ENCODE peak calls at places on chromosomes 7 and 10, in nine cellular contexts. O is neural progenitor cell; B is NCI-H1092; J is NCI-H1930; L is NCI-H524; Q is foreskin melanocyte; Z is Caki2; N is activated CD4-positive, CD25-positive, alpha-beta regulatory T cell; V is A673. G is an unnamed sample.

GRCh38 chr7:106896268-106896667 is 31.2 kb downstream of the PIK3CG start:
- DNase-seq in O (no peak), B (no peak), J (no peak), L (no peak), Q (no peak), Z (no peak), N (no peak), V (peak), G (no peak)

GRCh38 chr7:5838771-5839170 is 41.8 kb upstream of the OCM start:
- DNase-seq in O (no peak), B (no peak), J (no peak), L (no peak), Q (no peak), Z (no peak), N (no peak), V (no peak), G (no peak)

GRCh38 chr10:94546616-94547175 is 1.1 kb downstream of the HELLS start:
- DNase-seq in O (no peak), B (no peak), J (no peak), L (no peak), Q (no peak), Z (peak), N (no peak), V (peak), G (no peak)

GRCh38 chr10:61835069-61835908 is 66.2 kb upstream of the ARID5B start:
- DNase-seq in O (peak), B (no peak), J (no peak), L (peak), Q (peak), Z (peak), N (no peak), V (peak), G (no peak)

GRCh38 chr10:74921744-74922143 is 95.3 kb downstream of the KAT6B start:
- DNase-seq in O (peak), B (no peak), J (no peak), L (peak), Q (no peak), Z (peak), N (no peak), V (peak), G (no peak)

GRCh38 chr10:7813481-7813880 is 4.8 kb upstream of the TAF3 start:
- DNase-seq in O (no peak), B (no peak), J (no peak), L (no peak), Q (no peak), Z (no peak), N (no peak), V (no peak), G (no peak)

GRCh38 chr10:13716161-13717071 is 129.7 kb downstream of the PRPF18 start:
- DNase-seq in O (no peak), B (no peak), J (no peak), L (no peak), Q (peak), Z (no peak), N (no peak), V (no peak), G (no peak)

GRCh38 chr7:157693071-157693520 is 356.3 kb downstream of the DNAJB6 start:
- DNase-seq in O (peak), B (peak), J (no peak), L (peak), Q (no peak), Z (no peak), N (no peak), V (no peak), G (no peak)

GRCh38 chr10:132062641-132063390 is 2.9 kb upstream of the JAKMIP3 start:
- DNase-seq in O (no peak), B (no peak), J (no peak), L (peak), Q (no peak), Z (no peak), N (no peak), V (no peak), G (no peak)

GRCh38 chr7:23115991-23116390 is 10.4 kb downstream of the KLHL7 start:
- DNase-seq in O (peak), B (no peak), J (no peak), L (no peak), Q (no peak), Z (no peak), N (no peak), V (peak), G (no peak)

GRCh38 chr7:83457022-83457892 is 191.7 kb downstream of the SEMA3E start:
- DNase-seq in O (no peak), B (no peak), J (no peak), L (no peak), Q (no peak), Z (no peak), N (no peak), V (peak), G (no peak)

GRCh38 chr10:74586088-74586585 is 240.3 kb upstream of the KAT6B start:
- DNase-seq in O (no peak), B (no peak), J (no peak), L (no peak), Q (no peak), Z (peak), N (no peak), V (peak), G (peak)

GRCh38 chr7:17506090-17506489 is 207.6 kb downstream of the AHR start:
- DNase-seq in O (no peak), B (no peak), J (no peak), L (no peak), Q (no peak), Z (peak), N (no peak), V (no peak), G (no peak)

GRCh38 chr10:52229271-52229931 is 84.7 kb upstream of the DKK1 start:
- DNase-seq in O (no peak), B (no peak), J (no peak), L (no peak), Q (no peak), Z (no peak), N (no peak), V (no peak), G (no peak)

GRCh38 chr7:103660455-103661371 is 214.7 kb upstream of the SLC26A5 start:
- DNase-seq in O (no peak), B (no peak), J (no peak), L (peak), Q (peak), Z (peak), N (no peak), V (peak), G (no peak)

GRCh38 chr10:25651534-25651933 is 282.5 kb upstream of the MYO3A start:
- DNase-seq in O (no peak), B (no peak), J (no peak), L (no peak), Q (no peak), Z (no peak), N (no peak), V (no peak), G (no peak)

GRCh38 chr10:75040576-75040975 is 70.9 kb upstream of the SAMD8 start:
- DNase-seq in O (no peak), B (no peak), J (no peak), L (peak), Q (no peak), Z (no peak), N (no peak), V (no peak), G (no peak)

GRCh38 chr10:112456533-112456932 is 9.5 kb downstream of the VTI1A start:
- DNase-seq in O (no peak), B (no peak), J (no peak), L (no peak), Q (no peak), Z (no peak), N (no peak), V (no peak), G (no peak)

GRCh38 chr10:21464134-21464533 is 61.3 kb downstream of the SKIDA1 start:
- DNase-seq in O (no peak), B (no peak), J (no peak), L (no peak), Q (no peak), Z (no peak), N (no peak), V (no peak), G (no peak)

GRCh38 chr7:1579481-1580421 is 9.9 kb upstream of the PSMG3 start:
- DNase-seq in O (peak), B (peak), J (peak), L (peak), Q (peak), Z (peak), N (peak), V (peak), G (peak)

GRCh38 chr10:68625316-68625921 is 65.3 kb downstream of the TET1 start:
- DNase-seq in O (no peak), B (no peak), J (no peak), L (no peak), Q (no peak), Z (no peak), N (no peak), V (no peak), G (no peak)

GRCh38 chr7:116571552-116571951 is 46.7 kb downstream of the CAV1 start:
- DNase-seq in O (no peak), B (no peak), J (no peak), L (no peak), Q (no peak), Z (no peak), N (no peak), V (no peak), G (no peak)

GRCh38 chr10:131244836-131245235 is 66.7 kb downstream of the TCERG1L start:
- DNase-seq in O (no peak), B (no peak), J (no peak), L (no peak), Q (no peak), Z (no peak), N (no peak), V (no peak), G (no peak)

GRCh38 chr7:106599343-106599698 is 61.6 kb downstream of the CCDC71L start:
- DNase-seq in O (no peak), B (peak), J (peak), L (no peak), Q (no peak), Z (no peak), N (no peak), V (no peak), G (no peak)

GRCh38 chr7:30931161-30931926 is 19.7 kb downstream of the AQP1 start:
- DNase-seq in O (no peak), B (no peak), J (no peak), L (no peak), Q (no peak), Z (no peak), N (no peak), V (no peak), G (no peak)

GRCh38 chr10:15280974-15281373 is 90.1 kb downstream of the FAM171A1 start:
- DNase-seq in O (no peak), B (no peak), J (no peak), L (no peak), Q (no peak), Z (no peak), N (no peak), V (no peak), G (no peak)

GRCh38 chr10:60267802-60268201 is 121.9 kb downstream of the ANK3 start:
- DNase-seq in O (no peak), B (no peak), J (no peak), L (no peak), Q (no peak), Z (no peak), N (no peak), V (no peak), G (no peak)

GRCh38 chr7:158239290-158239981 is 348.2 kb downstream of the PTPRN2 start:
- DNase-seq in O (no peak), B (peak), J (no peak), L (no peak), Q (no peak), Z (no peak), N (no peak), V (no peak), G (no peak)

GRCh38 chr10:78742406-78742729 is 326.4 kb upstream of the ZMIZ1 start:
- DNase-seq in O (no peak), B (no peak), J (no peak), L (no peak), Q (no peak), Z (no peak), N (no peak), V (no peak), G (no peak)

GRCh38 chr7:149147072-149147729 is at the start of gene ZNF398:
- DNase-seq in O (peak), B (peak), J (peak), L (peak), Q (peak), Z (peak), N (peak), V (peak), G (peak)

GRCh38 chr10:125797999-125798662 is 22.5 kb upstream of the MMP21 start:
- DNase-seq in O (no peak), B (no peak), J (no peak), L (no peak), Q (no peak), Z (no peak), N (no peak), V (no peak), G (no peak)

GRCh38 chr10:5502903-5503835 is 3.8 kb upstream of the CALML5 start:
- DNase-seq in O (no peak), B (no peak), J (no peak), L (no peak), Q (no peak), Z (no peak), N (no peak), V (no peak), G (no peak)

GRCh38 chr10:127406018-127406550 is 143.0 kb upstream of the NPS start:
- DNase-seq in O (no peak), B (no peak), J (no peak), L (no peak), Q (no peak), Z (peak), N (no peak), V (no peak), G (no peak)

GRCh38 chr7:974820-975681 is at the start of gene COX19:
- DNase-seq in O (peak), B (peak), J (peak), L (peak), Q (peak), Z (peak), N (peak), V (peak), G (peak)

GRCh38 chr7:141979611-141980010 is 6.0 kb upstream of the TAS2R38 start:
- DNase-seq in O (no peak), B (no peak), J (no peak), L (no peak), Q (no peak), Z (no peak), N (no peak), V (no peak), G (no peak)

GRCh38 chr7:18163091-18163490 is 135.4 kb upstream of the PRPS1L1 start:
- DNase-seq in O (no peak), B (no peak), J (no peak), L (no peak), Q (no peak), Z (no peak), N (no peak), V (no peak), G (no peak)

GRCh38 chr7:138032186-138032585 is 30.3 kb upstream of the CREB3L2 start:
- DNase-seq in O (no peak), B (no peak), J (no peak), L (no peak), Q (no peak), Z (peak), N (no peak), V (no peak), G (no peak)

GRCh38 chr7:29405891-29406290 is 157.7 kb upstream of the PRR15 start:
- DNase-seq in O (no peak), B (no peak), J (no peak), L (no peak), Q (no peak), Z (no peak), N (no peak), V (no peak), G (no peak)

GRCh38 chr7:111527545-111527944 is 34.7 kb downstream of the IMMP2L start:
- DNase-seq in O (no peak), B (no peak), J (no peak), L (no peak), Q (no peak), Z (no peak), N (no peak), V (no peak), G (no peak)

G was measured in CD8-positive, alpha-beta T cell.